ENCODE peak calls at places on chromosome 3, in ten cellular contexts. V, Z, D, Q, L, X, T, R, G and I are unnamed samples.

GRCh38 chr3:7750296-7750695 is 751.3 kb upstream of the LMCD1 start:
- DNase-seq in X (no peak), D (no peak), R (no peak), Q (no peak), V (no peak), T (no peak), G (no peak), L (no peak), Z (no peak), I (no peak)

GRCh38 chr3:59774613-59775012 is 724.8 kb upstream of the CFAP20DC start:
- DNase-seq in L (no peak), V (no peak), X (no peak), T (no peak), R (peak), Z (no peak), Q (no peak), G (peak), D (no peak), I (no peak)

GRCh38 chr3:175163686-175164085 is 304.6 kb downstream of the NAALADL2 start:
- DNase-seq in Q (no peak), T (no peak), L (no peak), G (peak), Z (no peak), V (no peak), X (no peak), R (no peak), D (no peak), I (no peak)

GRCh38 chr3:27840807-27841594 is 118.9 kb upstream of the EOMES start:
- DNase-seq in D (no peak), R (no peak), L (no peak), T (no peak), G (no peak), X (no peak), Q (no peak), V (no peak), Z (no peak), I (no peak)

GRCh38 chr3:178084938-178085816 is 451.1 kb upstream of the KCNMB2 start:
- DNase-seq in D (peak), R (no peak), V (peak), L (peak), Q (peak), Z (peak), T (no peak), X (peak), G (peak), I (no peak)

GRCh38 chr3:134772591-134772990 is 22.5 kb upstream of the EPHB1 start:
- DNase-seq in X (no peak), D (no peak), Q (no peak), Z (no peak), T (no peak), G (no peak), L (no peak), R (no peak), V (no peak), I (no peak)

GRCh38 chr3:167783781-167784180 is 48.3 kb downstream of the SERPINI1 start:
- DNase-seq in R (no peak), Z (no peak), D (no peak), V (peak), G (peak), T (no peak), X (no peak), Q (no peak), L (no peak), I (no peak)

GRCh38 chr3:111721702-111722205 is 126.6 kb upstream of the ZBED2 start:
- DNase-seq in D (no peak), T (no peak), G (no peak), R (no peak), Q (no peak), L (no peak), X (no peak), Z (no peak), V (no peak), I (no peak)

GRCh38 chr3:69144631-69145244 is 22.3 kb upstream of the LMOD3 start:
- DNase-seq in L (no peak), R (no peak), Q (peak), T (no peak), X (no peak), V (no peak), G (no peak), Z (no peak), D (no peak), I (no peak)

GRCh38 chr3:45462522-45463262 is 74.3 kb downstream of the LARS2 start:
- DNase-seq in D (no peak), V (no peak), R (no peak), L (no peak), T (no peak), Z (no peak), Q (no peak), X (no peak), G (peak), I (no peak)

GRCh38 chr3:31116651-31117050 is 222.2 kb upstream of the GADL1 start:
- DNase-seq in D (no peak), Z (no peak), T (no peak), V (no peak), X (no peak), Q (no peak), G (peak), L (no peak), R (no peak), I (no peak)

GRCh38 chr3:143327388-143327787 is 207.8 kb downstream of the CHST2 start:
- DNase-seq in G (no peak), V (no peak), Z (no peak), X (no peak), T (peak), D (no peak), R (no peak), Q (no peak), L (no peak), I (no peak)

GRCh38 chr3:53554559-53555511 is 60.4 kb downstream of the CACNA1D start:
- DNase-seq in X (no peak), Z (no peak), T (no peak), L (no peak), Q (no peak), R (no peak), G (no peak), D (no peak), V (no peak), I (no peak)

GRCh38 chr3:172107403-172107802 is 68.0 kb downstream of the FNDC3B start:
- DNase-seq in X (no peak), G (no peak), Z (no peak), V (no peak), T (no peak), L (no peak), D (no peak), Q (no peak), R (no peak), I (no peak)
- H3K4me3 ChIP-seq in X (no peak), G (no peak), Z (no peak), V (no peak), T (no peak), L (no peak), D (no peak), Q (no peak), R (no peak), I (no peak)

GRCh38 chr3:65481085-65481484 is 557.6 kb downstream of the MAGI1 start:
- DNase-seq in L (no peak), Q (no peak), R (no peak), V (no peak), T (no peak), X (no peak), D (no peak), Z (no peak), G (no peak), I (no peak)

GRCh38 chr3:65483475-65483874 is 555.2 kb downstream of the MAGI1 start:
- DNase-seq in X (peak), V (peak), R (no peak), Q (peak), G (peak), Z (peak), D (peak), T (no peak), L (peak), I (no peak)

GRCh38 chr3:65485826-65486592 is 552.7 kb downstream of the MAGI1 start:
- DNase-seq in L (no peak), G (no peak), V (no peak), D (no peak), R (no peak), Z (no peak), Q (no peak), T (no peak), X (no peak), I (no peak)

GRCh38 chr3:65489253-65489652 is 549.5 kb downstream of the MAGI1 start:
- DNase-seq in X (no peak), Z (no peak), R (no peak), D (no peak), T (no peak), V (no peak), Q (no peak), L (no peak), G (no peak), I (no peak)

GRCh38 chr3:65484964-65485363 is 553.8 kb downstream of the MAGI1 start:
- DNase-seq in G (peak), V (no peak), Q (no peak), T (no peak), X (no peak), R (no peak), D (no peak), Z (no peak), L (no peak), I (no peak)
- TF ChIP-seq CTCF in G (no peak), V (no peak), Q (no peak), T (no peak), X (no peak), R (no peak), D (no peak), Z (no peak), L (no peak), I (no peak)

GRCh38 chr3:197295871-197296270 is 2.5 kb downstream of the DLG1 start:
- DNase-seq in R (no peak), V (no peak), X (no peak), D (no peak), Q (no peak), L (no peak), Z (no peak), T (no peak), G (peak), I (no peak)
- H3K4me3 ChIP-seq in R (no peak), V (no peak), X (no peak), D (peak), Q (no peak), L (no peak), Z (no peak), T (peak), G (peak), I (peak)

GRCh38 chr3:183188895-183189462 is 26.4 kb upstream of the LAMP3 start:
- DNase-seq in R (no peak), X (no peak), D (peak), G (no peak), L (no peak), Q (peak), Z (no peak), T (peak), V (peak), I (no peak)
- TF ChIP-seq CTCF in R (peak), X (no peak), D (peak), G (no peak), L (peak), Q (peak), Z (no peak), T (peak), V (no peak), I (peak)

DNA sequence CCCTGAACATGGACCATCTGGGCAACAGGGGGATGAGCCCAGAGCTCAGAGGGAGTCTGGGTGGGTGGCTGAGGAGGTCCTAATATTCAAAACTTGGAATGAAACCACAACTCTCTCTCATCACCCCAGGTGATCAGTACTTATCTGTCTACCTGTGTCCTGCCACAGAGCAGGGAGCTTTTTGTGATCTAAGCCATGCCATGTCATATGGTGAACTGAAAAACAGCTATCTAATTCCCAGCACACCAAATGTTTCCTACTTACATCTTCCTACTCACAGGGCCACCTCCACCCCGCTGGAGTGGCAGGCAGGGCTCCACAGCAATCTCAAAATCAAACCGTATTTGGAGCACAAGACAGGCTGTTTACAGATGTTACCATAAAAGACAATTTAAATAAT is 226.8 kb upstream of the IL12A start:
- DNase-seq in D (no peak), T (no peak), Q (no peak), G (no peak), Z (no peak), X (no peak), R (no peak), L (no peak), V (no peak), I (no peak)
- H3K4me3 ChIP-seq in D (no peak), T (peak), Q (peak), G (no peak), Z (no peak), X (no peak), R (peak), L (peak), V (no peak), I (no peak)

GRCh38 chr3:192237992-192238608 is 489.2 kb downstream of the FGF12 start:
- DNase-seq in X (no peak), R (no peak), Z (no peak), L (no peak), G (no peak), D (no peak), Q (peak), T (no peak), V (no peak), I (no peak)
- TF ChIP-seq CTCF in X (no peak), R (no peak), Z (no peak), L (no peak), G (no peak), D (no peak), Q (peak), T (no peak), V (no peak), I (no peak)

GRCh38 chr3:192727032-192727847 is at the start of gene FGF12:
- DNase-seq in L (no peak), R (no peak), V (peak), Z (peak), D (peak), X (peak), Q (peak), T (peak), G (peak), I (peak)
- H3K4me3 ChIP-seq in L (peak), R (no peak), V (peak), Z (no peak), D (peak), X (peak), Q (peak), T (no peak), G (peak), I (no peak)